ENCODE peak calls at places on chromosomes 16 and 17, in four cellular contexts. A is stimulated activated CD8-positive, alpha-beta memory T cell treated with anti-CD3 and anti-CD28 coated beads, Interleukin-7, amount 100 ng/mL, for 1 hour; Z is effector CD4-positive, alpha-beta T cell; Q is COR-L47. F is an unnamed sample.

GRCh38 chr17:6442775-6443174 is 1.5 kb upstream of the PIMREG start:
- DNase-seq in Z (no peak), A (no peak), Q (no peak), F (no peak)

GRCh38 chr16:81526935-81527334 is 82.3 kb downstream of the CMIP start:
- DNase-seq in Q (no peak), Z (no peak), A (no peak), F (no peak)

GRCh38 chr17:37081287-37081686 is 132.5 kb downstream of the AATF start:
- DNase-seq in A (no peak), Q (no peak), Z (no peak), F (no peak)

GRCh38 chr16:72612271-72612670 is 435.7 kb downstream of the ZFHX3 start:
- DNase-seq in Q (no peak), A (no peak), Z (no peak), F (no peak)

GRCh38 chr17:73155410-73156165 is 9.2 kb upstream of the SSTR2 start:
- DNase-seq in A (no peak), Z (no peak), Q (peak), F (no peak)

GRCh38 chr17:64240261-64240740 is 22.8 kb downstream of the TEX2 start:
- DNase-seq in A (no peak), Z (no peak), Q (no peak), F (no peak)

GRCh38 chr16:17109413-17109812 is 361.3 kb downstream of the XYLT1 start:
- DNase-seq in A (no peak), Z (no peak), Q (no peak), F (no peak)

GRCh38 chr16:66220766-66221165 is 145.7 kb upstream of the CDH5 start:
- DNase-seq in A (no peak), Q (no peak), Z (no peak), F (no peak)

GRCh38 chr17:7018331-7018964 is 4.4 kb upstream of the BCL6B start:
- DNase-seq in A (no peak), Z (no peak), Q (no peak), F (no peak)

GRCh38 chr16:30903002-30903401 is 6.6 kb downstream of the CTF1 start:
- DNase-seq in Q (no peak), Z (no peak), A (no peak), F (no peak)

GRCh38 chr17:36608794-36609497 is 7.6 kb downstream of the MRM1 start:
- DNase-seq in A (no peak), Z (no peak), Q (peak), F (no peak)

GRCh38 chr16:66619036-66619435 is 14.5 kb downstream of the CMTM3 start:
- DNase-seq in Z (no peak), Q (no peak), A (no peak), F (no peak)

GRCh38 chr17:27770877-27771276 is 29.5 kb downstream of the NOS2 start:
- DNase-seq in Z (no peak), Q (no peak), A (no peak), F (no peak)

GRCh38 chr16:11047939-11048500 is 103.7 kb downstream of the CLEC16A start:
- DNase-seq in A (no peak), Z (no peak), Q (no peak), F (no peak)

GRCh38 chr17:41500131-41500911 is 5.1 kb downstream of the KRT13 start:
- DNase-seq in Q (no peak), A (no peak), Z (no peak), F (no peak)

GRCh38 chr16:24537474-24538337 is 1.7 kb upstream of the RBBP6 start:
- DNase-seq in Z (no peak), Q (no peak), A (no peak), F (no peak)

GRCh38 chr17:82242977-82243647 is 14.3 kb downstream of the SLC16A3 start:
- DNase-seq in Q (no peak), Z (no peak), A (no peak), F (no peak)

GRCh38 chr17:49987681-49988441 is 7.2 kb downstream of the DLX3 start:
- DNase-seq in Z (no peak), A (no peak), Q (peak), F (no peak)

GRCh38 chr16:81384006-81384405 is 60.6 kb upstream of the CMIP start:
- DNase-seq in Z (no peak), Q (no peak), A (no peak), F (no peak)

GRCh38 chr17:4956493-4957061 is 5.7 kb downstream of the ENO3 start:
- DNase-seq in Z (peak), Q (no peak), A (no peak), F (no peak)

GRCh38 chr17:1286379-1287106 is 7.1 kb downstream of the TRARG1 start:
- DNase-seq in Z (no peak), A (no peak), Q (no peak), F (no peak)

GRCh38 chr16:735982-736453 is 4.8 kb downstream of the CIAO3 start:
- DNase-seq in A (no peak), Z (no peak), Q (no peak), F (no peak)

GRCh38 chr17:46264456-46265198 is 30.3 kb upstream of the LRRC37A start:
- DNase-seq in Q (no peak), A (no peak), Z (peak), F (no peak)

GRCh38 chr17:62722625-62723024 is 85.5 kb downstream of the MARCHF10 start:
- DNase-seq in A (no peak), Q (no peak), Z (no peak), F (no peak)

GRCh38 chr16:27244363-27244755 is 24.2 kb downstream of the NSMCE1 start:
- DNase-seq in Z (no peak), Q (no peak), A (no peak), F (no peak)

F was measured in esophagus squamous epithelium.